ENCODE peak calls at places on chromosomes 12 and 14, in four cellular contexts. Z, P, J and T are unnamed samples.
A peak's percentile ranks its signal among the peaks of the same experiment; 100 is the strongest.

GRCh38 chr12:13085968-13086686 is 17.3 kb downstream of the GSG1 start:
- DNase-seq in Z (no peak), P (no peak), J (no peak), T (no peak)

GRCh38 chr12:82174936-82175335 is 183.3 kb downstream of the CCDC59 start:
- DNase-seq in Z (no peak), P (no peak), J (no peak), T (peak; percentile 51)

GRCh38 chr12:78696267-78696666 is 168.3 kb upstream of the SYT1 start:
- DNase-seq in Z (no peak), P (no peak), J (no peak), T (no peak)

GRCh38 chr12:4024701-4025419 is 151.7 kb upstream of the PARP11 start:
- DNase-seq in Z (no peak), P (no peak), J (no peak), T (peak; percentile 93)

GRCh38 chr14:31126680-31127079 is 80.9 kb downstream of the HECTD1 start:
- DNase-seq in Z (no peak), P (no peak), J (no peak), T (no peak)

GRCh38 chr12:76031081-76031413 is 529 bp downstream of the PHLDA1 start:
- DNase-seq in Z (no peak), P (no peak), J (no peak), T (no peak)

GRCh38 chr12:105748806-105749600 is 389.8 kb downstream of the NUAK1 start:
- DNase-seq in Z (peak; percentile 76), P (no peak), J (peak; percentile 23), T (no peak)

GRCh38 chr14:39733741-39734140 is 301.5 kb upstream of the FBXO33 start:
- DNase-seq in Z (no peak), P (no peak), J (no peak), T (no peak)

GRCh38 chr12:5966486-5967095 is 21.5 kb upstream of the ANO2 start:
- DNase-seq in Z (no peak), P (no peak), J (no peak), T (peak; percentile 38)

GRCh38 chr12:51593539-51593938 is 2.5 kb downstream of the SCN8A start:
- DNase-seq in Z (no peak), P (no peak), J (peak; percentile 74), T (peak; percentile 76)

GRCh38 chr14:72560856-72561493 is 332.9 kb downstream of the DPF3 start:
- DNase-seq in Z (no peak), P (no peak), J (no peak), T (no peak)

GRCh38 chr14:72558721-72559120 is 335.2 kb downstream of the DPF3 start:
- DNase-seq in Z (no peak), P (no peak), J (peak; percentile 76), T (no peak)

GRCh38 chr14:95922080-95922479 is 45.4 kb downstream of the TUNAR start:
- DNase-seq in Z (no peak), P (no peak), J (no peak), T (no peak)

GRCh38 chr12:88650715-88651114 is 70.4 kb upstream of the KITLG start:
- DNase-seq in Z (no peak), P (no peak), J (peak; percentile 55), T (no peak)

GRCh38 chr14:65001758-65002157 is 15.1 kb downstream of the FNTB start:
- DNase-seq in Z (no peak), P (no peak), J (no peak), T (no peak)

GRCh38 chr14:22837059-22837749 is 819 bp downstream of the MMP14 start:
- DNase-seq in Z (peak; percentile 70), P (no peak), J (peak; percentile 46), T (peak; percentile 80)

GRCh38 chr14:99047436-99048110 is 224.4 kb downstream of the BCL11B start:
- DNase-seq in Z (no peak), P (no peak), J (no peak), T (peak; percentile 28)

GRCh38 chr12:22048351-22049041 is 2.5 kb downstream of the CMAS start:
- DNase-seq in Z (no peak), P (no peak), J (no peak), T (peak; percentile 54)

DNA sequence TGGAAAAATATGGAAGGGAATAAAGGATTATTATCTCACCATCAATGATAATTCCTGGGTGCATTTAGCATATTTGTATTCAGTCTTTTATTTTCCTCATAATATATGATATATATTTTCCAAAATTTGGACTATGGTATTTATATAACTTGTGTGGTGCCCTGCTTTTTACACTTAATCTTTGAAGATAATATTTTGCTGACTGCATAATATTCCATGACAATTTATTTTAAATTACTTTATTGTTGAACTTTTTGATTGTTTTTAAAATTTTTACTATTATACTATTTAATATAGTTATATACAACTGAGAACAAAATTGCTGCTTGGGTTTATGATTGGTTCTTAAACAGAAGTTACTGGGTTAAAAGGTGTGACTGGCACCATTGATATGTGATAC is 212.3 kb downstream of the TTC6 start:
- DNase-seq in Z (no peak), P (no peak), J (no peak), T (no peak)
- H3K36me3 ChIP-seq in Z (no peaks in the 10 kb centered on the region), P (no peaks in the 10 kb centered on the region), J (no peaks in the 10 kb centered on the region), T (no peaks in the 10 kb centered on the region)

DNA sequence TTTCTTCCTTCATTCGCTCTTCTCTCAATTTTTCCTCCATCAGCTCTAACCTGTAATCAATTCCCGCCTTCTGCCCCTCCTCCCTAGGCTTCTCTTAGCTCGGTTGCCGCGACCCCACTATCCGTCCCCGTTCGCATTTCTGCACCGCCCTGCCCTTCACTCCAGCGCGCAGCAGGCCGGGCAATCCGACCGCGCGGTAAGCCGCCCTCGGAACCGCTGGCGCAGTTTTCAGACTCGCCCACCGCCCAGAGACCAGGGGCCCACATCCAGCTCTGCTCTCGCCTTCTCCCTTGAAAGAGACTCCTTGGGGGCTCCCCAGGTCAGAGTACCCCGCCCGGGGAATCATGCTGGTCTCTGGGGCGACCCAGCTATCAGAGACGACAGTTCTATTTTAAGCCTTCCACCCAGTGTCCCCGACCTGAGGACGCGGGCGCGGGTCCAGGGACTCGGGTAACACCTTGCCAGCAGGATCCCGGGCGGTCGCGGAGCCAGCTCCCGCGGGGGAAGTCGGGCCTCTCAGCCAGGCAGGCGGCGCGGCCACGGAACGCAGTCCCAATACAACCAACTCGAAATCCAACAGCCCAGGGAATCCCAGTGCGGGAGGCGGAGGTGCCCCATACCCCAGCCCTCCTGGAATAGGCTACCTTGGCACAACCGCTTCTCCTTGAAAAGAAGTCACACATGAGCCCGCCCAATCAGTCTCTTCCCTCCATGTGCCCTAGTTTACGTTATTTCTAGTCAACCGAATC is 5.7 kb upstream of the SLC38A4 start:
- DNase-seq in Z (no peak), P (no peak), J (peak; percentile 24), T (peak; percentile 83)
- H3K4me3 ChIP-seq in Z (peak overlapping the region; percentile 32), P (no peak overlapping the region), J (peak overlapping the region; percentile 54), T (peak overlapping the region; percentile 76)

DNA sequence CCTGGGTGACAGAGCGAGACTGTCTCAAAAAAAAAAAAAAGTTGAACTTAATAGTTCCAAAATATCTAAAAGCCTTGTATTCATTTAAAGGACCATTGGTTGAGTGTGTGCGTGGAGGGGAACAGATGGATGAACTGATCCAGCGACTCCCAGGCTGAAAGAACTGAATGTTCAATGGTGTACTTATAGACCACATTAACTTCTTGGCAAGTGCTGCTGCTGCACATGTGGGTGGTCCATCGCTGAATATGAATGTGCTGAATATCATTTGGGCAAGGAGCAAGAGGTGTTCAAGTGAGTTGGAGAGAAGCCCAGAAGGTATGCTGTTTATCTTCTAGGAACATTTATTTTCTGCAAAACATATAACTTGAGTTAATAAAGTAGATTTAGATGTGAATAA is 289.0 kb upstream of the RPL10L start:
- DNase-seq in Z (no peak), P (no peak), J (no peak), T (no peak)
- H3K36me3 ChIP-seq in Z (no peaks in the 10 kb centered on the region), P (no peaks in the 10 kb centered on the region), J (no peaks in the 10 kb centered on the region), T (no peaks in the 10 kb centered on the region)

GRCh38 chr12:28851781-28852180 is 297.3 kb upstream of the FAR2 start:
- DNase-seq in Z (no peak), P (no peak), J (no peak), T (no peak)
- H3K4me3 ChIP-seq in Z (no peak overlapping the region), P (no peak overlapping the region), J (no peak overlapping the region), T (no peak overlapping the region)